ENCODE peak calls at places on chromosome 14, in six cellular contexts. B is IMR-90, S is uterus, X is sigmoid colon, T is breast epithelium, G is H54. Q is an unnamed sample.

GRCh38 chr14:34078117-34078743 is 127.4 kb upstream of the EGLN3 start:
- DNase-seq in X (no peak), G (no peak), B (no peak), T (no peak), S (no peak), Q (no peak)

GRCh38 chr14:42229976-42230375 is 623.3 kb downstream of the LRFN5 start:
- DNase-seq in B (no peak), G (no peak), T (no peak), X (no peak), S (no peak), Q (no peak)

GRCh38 chr14:76091036-76091435 is 60.7 kb upstream of the GPATCH2L start:
- DNase-seq in X (peak), B (no peak), T (no peak), G (no peak), S (peak), Q (no peak)

GRCh38 chr14:60553855-60554254 is 44.9 kb downstream of the SIX6 start:
- DNase-seq in S (no peak), B (no peak), T (no peak), X (no peak), G (no peak), Q (no peak)

GRCh38 chr14:22375321-22375930 is 213.6 kb downstream of the DAD1 start:
- DNase-seq in B (peak), T (no peak), S (no peak), G (no peak), X (no peak), Q (no peak)

GRCh38 chr14:85590784-85591183 is 60.8 kb downstream of the FLRT2 start:
- DNase-seq in T (no peak), X (no peak), S (no peak), B (peak), G (no peak), Q (no peak)

GRCh38 chr14:86574778-86575129 is 1044.8 kb downstream of the FLRT2 start:
- DNase-seq in X (no peak), S (no peak), B (no peak), G (no peak), T (no peak), Q (no peak)

GRCh38 chr14:105168496-105168978 is at the start of gene JAG2:
- DNase-seq in B (no peak), T (no peak), X (no peak), S (no peak), G (peak), Q (no peak)

GRCh38 chr14:65958664-65959562 is 527.3 kb upstream of the CCDC196 start:
- DNase-seq in X (no peak), B (peak), T (no peak), S (no peak), G (no peak), Q (no peak)

GRCh38 chr14:23409966-23410635 is 2.0 kb upstream of the MYH6 start:
- DNase-seq in T (no peak), B (no peak), X (no peak), G (no peak), S (no peak), Q (no peak)

GRCh38 chr14:42192659-42193425 is 586.2 kb downstream of the LRFN5 start:
- DNase-seq in G (peak), S (no peak), B (peak), T (no peak), X (no peak), Q (no peak)

GRCh38 chr14:45249847-45250575 is 3.0 kb downstream of the MIS18BP1 start:
- DNase-seq in S (peak), T (no peak), X (peak), B (peak), G (no peak), Q (no peak)

GRCh38 chr14:79467837-79468236 is 743.5 kb downstream of the DIO2 start:
- DNase-seq in X (no peak), T (no peak), B (no peak), S (no peak), G (no peak), Q (no peak)

GRCh38 chr14:72060460-72060859 is 128.2 kb downstream of the RGS6 start:
- DNase-seq in B (no peak), X (no peak), G (no peak), T (no peak), S (no peak), Q (no peak)

GRCh38 chr14:20998139-20998538 is 954 bp upstream of the SLC39A2 start:
- DNase-seq in G (no peak), X (no peak), T (no peak), S (no peak), B (no peak), Q (no peak)

GRCh38 chr14:22768947-22769346 is 2.5 kb downstream of the OXA1L start:
- DNase-seq in X (no peak), G (no peak), S (no peak), T (no peak), B (no peak), Q (no peak)

GRCh38 chr14:54730156-54730961 is 163.4 kb downstream of the SAMD4A start:
- DNase-seq in T (no peak), B (peak), S (no peak), G (no peak), X (no peak), Q (no peak)

GRCh38 chr14:69999246-69999645 is 120.0 kb downstream of the SMOC1 start:
- DNase-seq in X (no peak), S (no peak), B (peak), G (peak), T (peak), Q (no peak)

GRCh38 chr14:102838531-102838930 is 61.3 kb downstream of the TRAF3 start:
- DNase-seq in S (no peak), G (no peak), X (no peak), T (no peak), B (no peak), Q (no peak)
- TF ChIP-seq POLR2A in S (no peak), G (no peak), X (no peak), T (no peak), B (no peak), Q (no peak)

GRCh38 chr14:31953210-31953609 is 123.9 kb upstream of the ARHGAP5 start:
- DNase-seq in G (no peak), S (no peak), T (no peak), B (no peak), X (no peak), Q (no peak)
- TF ChIP-seq POLR2A in G (no peak), S (no peak), T (no peak), B (no peak), X (no peak), Q (no peak)

GRCh38 chr14:67532998-67533753 is at the start of gene PLEKHH1:
- DNase-seq in B (peak), X (peak), G (peak), T (peak), S (peak), Q (no peak)
- TF ChIP-seq POLR2A in B (no peak), X (peak), G (no peak), T (no peak), S (no peak), Q (peak)

GRCh38 chr14:88551094-88551870 is 3.5 kb downstream of the PTPN21 start:
- DNase-seq in X (peak), T (peak), G (no peak), B (peak), S (peak), Q (no peak)
- TF ChIP-seq POLR2A in X (peak), T (no peak), G (no peak), B (no peak), S (no peak), Q (no peak)

GRCh38 chr14:35988972-35989690 is 163.0 kb downstream of the BRMS1L start:
- DNase-seq in S (no peak), G (no peak), T (no peak), X (no peak), B (no peak), Q (no peak)

GRCh38 chr14:35991356-35991755 is 165.2 kb downstream of the BRMS1L start:
- DNase-seq in T (no peak), G (no peak), B (no peak), X (no peak), S (no peak), Q (no peak)

GRCh38 chr14:35989736-35990135 is 163.6 kb downstream of the BRMS1L start:
- DNase-seq in T (no peak), X (no peak), S (no peak), G (no peak), B (no peak), Q (no peak)

GRCh38 chr14:35992816-35993511 is 166.8 kb downstream of the BRMS1L start:
- DNase-seq in X (no peak), S (no peak), G (no peak), B (no peak), T (no peak), Q (no peak)

GRCh38 chr14:35993512-35993960 is 167.4 kb downstream of the BRMS1L start:
- DNase-seq in S (no peak), X (no peak), G (no peak), B (no peak), T (no peak), Q (no peak)
- TF ChIP-seq POLR2A in S (no peak), X (no peak), G (no peak), B (no peak), T (no peak), Q (no peak)

GRCh38 chr14:100283984-100284881 is 22.0 kb downstream of the SLC25A29 start:
- DNase-seq in G (no peak), B (no peak), T (peak), X (no peak), S (no peak), Q (no peak)
- TF ChIP-seq POLR2A in G (no peak), B (no peak), T (no peak), X (no peak), S (no peak), Q (no peak)

DNA sequence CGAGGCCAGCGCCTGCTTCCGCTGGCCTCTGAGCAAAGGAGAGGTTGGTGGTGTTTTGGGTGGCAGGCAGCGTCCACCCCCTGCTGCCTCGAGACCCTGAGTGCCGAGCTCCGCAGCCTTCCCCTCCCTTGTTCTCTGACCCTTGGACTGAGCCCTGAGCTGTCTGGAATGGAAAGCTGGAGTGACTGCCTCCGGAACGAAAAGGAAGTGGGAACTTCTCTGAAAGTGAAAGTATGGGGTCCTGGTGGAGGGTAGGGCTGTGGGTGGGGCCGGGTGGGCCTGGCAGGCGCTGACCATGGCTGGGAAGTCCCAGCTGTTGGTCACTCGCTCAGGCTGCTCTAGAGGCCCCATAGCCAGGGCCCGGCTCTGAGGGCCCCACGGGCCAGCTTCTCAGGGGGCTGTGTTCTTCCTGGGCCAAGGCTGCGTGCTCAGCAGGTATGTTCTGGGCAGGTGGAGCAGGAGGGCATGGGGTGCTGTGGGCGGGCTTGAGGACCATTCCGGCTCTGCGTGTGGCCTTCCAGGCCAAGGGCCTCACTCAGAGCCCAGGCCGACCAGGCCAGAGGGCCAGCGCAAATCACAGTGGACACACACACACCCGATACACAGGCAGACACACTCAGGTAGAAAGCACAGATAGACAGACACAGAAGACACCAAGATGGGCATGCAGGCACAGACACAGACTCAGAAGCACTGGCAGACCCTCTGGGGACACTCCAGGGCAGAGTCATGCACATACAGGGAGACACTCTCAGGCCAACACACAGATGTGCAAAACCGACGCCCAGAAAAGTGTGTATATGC is at the start of gene EXOC3L4:
- DNase-seq in S (no peak), B (peak), T (no peak), G (no peak), X (no peak), Q (no peak)
- TF ChIP-seq POLR2A in S (no peak), B (no peak), T (no peak), G (no peak), X (no peak), Q (no peak)